ENCODE peak calls at places on chromosomes 1 and 21, in four cellular contexts. G, K, Y and Q are unnamed samples.

GRCh38 chr1:43566382-43567035 is 35.8 kb downstream of the PTPRF start:
- DNase-seq in G (no peak), K (no peak), Y (no peak), Q (no peak)

GRCh38 chr1:87760100-87760499 is 431.4 kb downstream of the LMO4 start:
- DNase-seq in G (peak), K (no peak), Y (peak), Q (no peak)

GRCh38 chr1:227777646-227778045 is 37.8 kb upstream of the PRSS38 start:
- DNase-seq in G (no peak), K (no peak), Y (no peak), Q (no peak)

GRCh38 chr21:35216966-35217365 is 167.9 kb upstream of the RUNX1 start:
- DNase-seq in G (no peak), K (no peak), Y (no peak), Q (no peak)

GRCh38 chr1:221972262-221973235 is 230.7 kb upstream of the DUSP10 start:
- DNase-seq in G (no peak), K (no peak), Y (no peak), Q (no peak)

GRCh38 chr1:34419662-34420061 is 243.0 kb downstream of the C1orf94 start:
- DNase-seq in G (no peak), K (no peak), Y (no peak), Q (no peak)

GRCh38 chr1:189939967-189940366 is 537.7 kb downstream of the BRINP3 start:
- DNase-seq in G (peak), K (no peak), Y (peak), Q (no peak)

GRCh38 chr1:11535761-11536572 is 57.0 kb downstream of the DISP3 start:
- DNase-seq in G (no peak), K (no peak), Y (no peak), Q (no peak)

GRCh38 chr1:109770331-109771095 is 6.8 kb upstream of the EPS8L3 start:
- DNase-seq in G (no peak), K (peak), Y (no peak), Q (no peak)

GRCh38 chr1:59179673-59180072 is 117.2 kb upstream of the FGGY start:
- DNase-seq in G (no peak), K (no peak), Y (no peak), Q (no peak)

GRCh38 chr1:26530898-26531598 is 1.5 kb downstream of the RPS6KA1 start:
- DNase-seq in G (peak), K (no peak), Y (peak), Q (no peak)

GRCh38 chr1:952603-953002 is 6.5 kb downstream of the NOC2L start:
- DNase-seq in G (no peak), K (no peak), Y (no peak), Q (no peak)